ENCODE peak calls at places on chromosomes 7 and 10, in five cellular contexts. X, Y, F, N and A are unnamed samples.

GRCh38 chr7:134686782-134687181 is 40.1 kb downstream of the BPGM start:
- DNase-seq in X (no peak), N (peak; percentile 55), Y (peak; percentile 32), F (no peak), A (no peak)

GRCh38 chr10:58625070-58625469 is 112.4 kb downstream of the BICC1 start:
- DNase-seq in X (no peak), Y (no peak), N (no peak), F (no peak), A (no peak)

GRCh38 chr7:47375121-47375551 is 206.8 kb downstream of the TNS3 start:
- DNase-seq in F (peak; percentile 2), X (no peak), Y (no peak), N (no peak), A (no peak)

GRCh38 chr7:40551685-40552576 is 417.1 kb downstream of the SUGCT start:
- DNase-seq in X (peak; percentile 84), F (no peak), Y (no peak), N (peak; percentile 68), A (no peak)

GRCh38 chr7:37694208-37695080 is 10.9 kb downstream of the GPR141 start:
- DNase-seq in Y (peak; percentile 19), F (no peak), N (no peak), X (peak; percentile 98), A (no peak)

GRCh38 chr10:79026341-79026761 is 42.4 kb upstream of the ZMIZ1 start:
- DNase-seq in Y (no peak), X (no peak), F (no peak), N (no peak), A (no peak)

GRCh38 chr10:72259491-72260214 is 14.1 kb upstream of the DDIT4 start:
- DNase-seq in N (no peak), Y (peak; percentile 12), F (no peak), X (no peak), A (no peak)

GRCh38 chr7:5694221-5694754 is 87.2 kb downstream of the RNF216 start:
- DNase-seq in F (no peak), Y (no peak), X (no peak), N (peak; percentile 89), A (no peak)

GRCh38 chr10:28711776-28712175 is 34.5 kb downstream of the BAMBI start:
- DNase-seq in X (no peak), N (no peak), Y (no peak), F (no peak), A (no peak)

GRCh38 chr10:62112325-62112724 is 156.3 kb downstream of the RTKN2 start:
- DNase-seq in N (peak; percentile 26), Y (no peak), X (no peak), F (no peak), A (no peak)

GRCh38 chr7:47327306-47327697 is 254.6 kb downstream of the TNS3 start:
- DNase-seq in F (no peak), N (no peak), Y (no peak), X (no peak), A (no peak)

GRCh38 chr10:122648599-122649428 is 50.8 kb downstream of the C10orf120 start:
- DNase-seq in X (no peak), F (peak; percentile 41), N (peak; percentile 50), Y (peak; percentile 82), A (peak; percentile 20)

GRCh38 chr10:95276367-95277200 is 14.2 kb downstream of the PDLIM1 start:
- DNase-seq in X (no peak), Y (no peak), F (peak; percentile 73), N (no peak), A (no peak)

GRCh38 chr10:59971915-59972314 is 65.6 kb upstream of the CCDC6 start:
- DNase-seq in N (no peak), X (no peak), F (peak; percentile 59), Y (no peak), A (no peak)

GRCh38 chr7:75989084-75989725 is 5.2 kb downstream of the TMEM120A start:
- DNase-seq in N (peak; percentile 14), F (no peak), Y (peak; percentile 27), X (no peak), A (no peak)

GRCh38 chr10:132774905-132775863 is 10.8 kb downstream of the NKX6-2 start:
- DNase-seq in N (no peak), F (peak; percentile 69), Y (peak; percentile 30), X (no peak), A (no peak)

GRCh38 chr10:69801094-69801433 is 642 bp upstream of the COL13A1 start:
- DNase-seq in Y (peak; percentile 87), N (peak; percentile 70), X (no peak), F (peak; percentile 55), A (no peak)

GRCh38 chr7:140752533-140752932 is 56.0 kb downstream of the NDUFB2 start:
- DNase-seq in N (no peak), X (peak; percentile 29), Y (no peak), F (no peak), A (no peak)

GRCh38 chr7:122628651-122629411 is 70.1 kb downstream of the RNF133 start:
- DNase-seq in X (no peak), N (no peak), Y (no peak), F (no peak), A (no peak)

GRCh38 chr7:16587129-16587528 is 58.4 kb downstream of the ANKMY2 start:
- DNase-seq in Y (no peak), F (no peak), N (no peak), X (no peak), A (no peak)

GRCh38 chr10:85510682-85511081 is 855.9 kb downstream of the GRID1 start:
- DNase-seq in Y (peak; percentile 9), X (no peak), N (no peak), F (no peak), A (no peak)

GRCh38 chr7:77383333-77383740 is 32.8 kb downstream of the GSAP start:
- DNase-seq in Y (no peak), X (no peak), F (no peak), N (no peak), A (no peak)

GRCh38 chr10:18157909-18158308 is 17.7 kb downstream of the CACNB2 start:
- DNase-seq in F (no peak), N (no peak), Y (no peak), X (no peak), A (no peak)

GRCh38 chr7:70681847-70682350 is 450.0 kb upstream of the GALNT17 start:
- DNase-seq in N (no peak), X (no peak), F (no peak), Y (no peak), A (no peak)

GRCh38 chr10:130928306-130928705 is 383.2 kb downstream of the TCERG1L start:
- DNase-seq in N (no peak), Y (no peak), F (no peak), X (no peak), A (no peak)

GRCh38 chr7:55326079-55326847 is 38.9 kb upstream of the LANCL2 start:
- DNase-seq in Y (no peak), F (no peak), N (no peak), X (no peak), A (no peak)

DNA sequence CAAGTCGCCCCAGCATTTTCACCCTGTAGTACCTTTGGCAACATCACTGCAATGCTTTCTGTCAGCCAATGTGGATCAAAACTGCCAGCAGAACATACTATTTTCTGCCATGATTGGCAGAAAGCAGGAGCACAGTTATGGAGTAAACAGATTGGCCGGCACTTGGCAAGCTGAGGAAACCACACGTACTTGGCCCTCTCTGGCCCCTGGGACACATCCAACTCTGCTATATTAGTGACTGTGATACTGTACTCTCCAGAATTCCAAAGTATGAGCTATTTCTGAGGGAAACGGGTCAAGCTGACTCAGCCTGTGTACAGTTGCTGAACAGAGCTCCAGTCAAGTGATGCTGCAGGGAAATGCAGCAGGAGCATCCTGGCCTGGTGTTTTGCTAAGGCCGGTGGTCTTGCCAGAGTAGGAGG is 39.8 kb upstream of the LANCL2 start:
- DNase-seq in N (no peak), X (no peak), Y (no peak), F (no peak), A (no peak)
- TF ChIP-seq POLR2AphosphoS5 in N (no peak), X (no peak), Y (no peak), F (no peak), A (no peak)

GRCh38 chr10:101351477-101351876 is 2.5 kb upstream of the BTRC start:
- DNase-seq in Y (no peak), N (no peak), X (no peak), F (no peak), A (no peak)

GRCh38 chr10:101354584-101355070 is 662 bp downstream of the BTRC start:
- DNase-seq in X (no peak), Y (no peak), F (no peak), N (no peak), A (no peak)

GRCh38 chr10:101355307-101355706 is 1.3 kb downstream of the BTRC start:
- DNase-seq in X (no peak), F (no peak), Y (no peak), N (no peak), A (no peak)

GRCh38 chr10:101356132-101356531 is 2.2 kb downstream of the BTRC start:
- DNase-seq in Y (no peak), F (no peak), X (no peak), N (no peak), A (no peak)

DNA sequence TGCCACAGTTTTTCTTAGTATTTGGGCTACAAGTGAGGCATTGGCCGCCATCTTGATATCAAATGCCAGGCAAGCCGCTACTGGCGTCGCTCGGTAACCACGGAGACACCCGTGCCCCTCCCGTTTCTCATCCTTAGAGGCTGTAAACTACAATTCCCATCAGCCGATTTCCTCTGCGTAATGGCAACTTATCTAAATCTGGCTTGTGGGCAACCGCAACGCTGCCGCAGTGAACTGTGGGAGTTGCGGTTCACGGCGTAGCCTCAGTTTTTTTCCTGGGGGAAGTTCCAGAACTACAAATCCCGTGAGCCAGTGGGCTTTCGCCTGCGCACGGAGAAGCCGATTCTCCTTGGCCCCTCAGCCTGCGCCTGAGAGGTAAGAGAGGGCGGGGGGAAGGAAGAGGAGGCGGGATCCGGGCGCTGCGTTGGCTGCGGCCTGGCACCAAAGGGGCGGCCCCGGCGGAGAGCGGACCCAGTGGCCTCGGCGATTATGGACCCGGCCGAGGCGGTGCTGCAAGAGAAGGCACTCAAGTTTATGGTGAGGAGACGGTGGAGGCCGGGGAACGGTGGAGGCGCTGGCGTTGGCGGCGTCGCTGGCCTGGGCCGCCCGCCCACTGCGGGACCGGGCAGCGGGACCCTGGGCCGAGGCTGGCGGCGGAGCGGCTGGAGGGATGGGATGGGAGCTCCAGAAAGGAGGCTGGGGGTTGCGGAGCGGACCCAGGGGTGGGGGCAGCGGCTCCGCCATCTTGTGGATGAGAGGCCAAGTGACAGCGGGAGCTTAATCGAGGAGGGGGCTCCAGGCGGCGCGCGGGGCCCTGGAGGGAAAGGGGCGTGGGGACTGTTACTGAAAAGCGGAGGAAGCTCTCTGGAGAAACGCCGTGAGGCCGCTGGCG is at the start of gene BTRC:
- DNase-seq in Y (peak; percentile 99), X (peak; percentile 96), N (peak; percentile 100), F (peak; percentile 97), A (peak; percentile 99)
- TF ChIP-seq POLR2AphosphoS5 in Y (peak; percentile 81), X (peak; percentile 35), N (peak; percentile 69), F (peak; percentile 75), A (peak; percentile 57)

GRCh38 chr7:154433632-154434598 is 381.7 kb downstream of the DPP6 start:
- DNase-seq in N (no peak), X (no peak), Y (no peak), F (no peak), A (no peak)
- TF ChIP-seq POLR2AphosphoS5 in N (no peak), X (no peak), Y (no peak), F (no peak), A (no peak)

DNA sequence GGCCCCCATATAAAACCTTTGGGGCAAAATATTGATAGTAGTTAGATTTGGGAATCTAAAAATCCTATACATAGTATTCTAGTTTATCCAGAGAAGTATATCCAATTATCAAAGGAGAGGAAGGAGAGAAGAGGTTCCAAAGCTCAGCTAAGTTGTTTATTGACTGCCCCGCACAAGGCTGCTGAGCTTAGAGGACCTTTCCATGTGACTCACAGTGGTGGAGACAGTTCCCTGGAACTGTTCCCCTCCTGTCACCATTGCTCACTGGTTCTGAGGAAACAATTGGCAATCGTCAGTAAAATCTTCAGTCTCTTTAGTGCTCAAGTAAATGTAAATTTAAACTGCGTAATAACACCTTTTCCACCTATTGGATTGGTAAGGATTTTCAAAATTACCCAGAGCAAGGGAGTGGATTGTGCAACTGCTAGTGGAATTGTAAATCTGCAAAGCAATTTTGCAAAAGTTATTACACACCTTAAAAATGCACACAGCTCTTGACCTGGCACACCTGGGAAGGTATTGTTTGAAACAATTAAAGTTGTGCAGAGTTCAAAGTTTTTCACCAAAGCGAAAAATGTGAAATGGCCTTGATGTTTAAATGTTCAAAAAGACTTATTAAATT is 63.1 kb downstream of the EEPD1 start:
- DNase-seq in F (peak; percentile 46), N (no peak), Y (no peak), X (no peak), A (no peak)
- TF ChIP-seq POLR2AphosphoS5 in F (peak; percentile 48), N (no peak), Y (no peak), X (no peak), A (no peak)